ENCODE peak calls at places on chromosomes 4 and X, in eight cellular contexts. I is suprapubic skin, Q is IMR-90, Z is body of pancreas, N is prostate gland, U is uterus, F is esophagus muscularis mucosa, R is ovary. L is an unnamed sample.
A peak's percentile ranks its signal among the peaks of the same experiment; 100 is the strongest.

GRCh38 chr4:7347981-7348380 is 86.7 kb downstream of the PSAPL1 start:
- DNase-seq in I (no peak), Q (peak; percentile 47), Z (no peak), N (no peak), U (no peak), F (no peak), R (no peak), L (no peak)

GRCh38 chr4:148261861-148262260 is 180.4 kb downstream of the NR3C2 start:
- DNase-seq in I (no peak), Q (peak; percentile 1), Z (no peak), N (no peak), U (no peak), F (no peak), R (no peak), L (no peak)

GRCh38 chr4:139675156-139675555 is 9.5 kb downstream of the MGST2 start:
- DNase-seq in I (no peak), Q (no peak), Z (no peak), N (no peak), U (no peak), F (no peak), R (no peak), L (no peak)

GRCh38 chrX:154327026-154327820 is 31.6 kb downstream of the TKTL1 start:
- DNase-seq in I (no peak), Q (no peak), Z (no peak), N (no peak), U (no peak), F (no peak), R (no peak), L (no peak)

GRCh38 chrX:108439961-108440696 is 491 bp downstream of the COL4A5 start:
- DNase-seq in I (no peak), Q (peak; percentile 21), Z (peak; percentile 9), N (no peak), U (peak; percentile 20), F (no peak), R (peak; percentile 12), L (peak; percentile 12)

GRCh38 chr4:149409186-149410056 is 406.2 kb downstream of the IQCM start:
- DNase-seq in I (no peak), Q (peak; percentile 38), Z (no peak), N (no peak), U (no peak), F (no peak), R (no peak), L (peak; percentile 12)

GRCh38 chr4:153440475-153440874 is 25.7 kb upstream of the TMEM131L start:
- DNase-seq in I (no peak), Q (no peak), Z (no peak), N (no peak), U (no peak), F (no peak), R (no peak), L (no peak)

GRCh38 chrX:14027511-14028019 is 2.1 kb downstream of the GEMIN8 start:
- DNase-seq in I (no peak), Q (peak; percentile 86), Z (no peak), N (no peak), U (no peak), F (no peak), R (no peak), L (no peak)

GRCh38 chr4:2412885-2413716 is 5.3 kb downstream of the ZFYVE28 start:
- DNase-seq in I (no peak), Q (peak; percentile 85), Z (peak; percentile 79), N (peak; percentile 69), U (peak; percentile 78), F (peak; percentile 94), R (peak; percentile 41), L (peak; percentile 66)
- TF ChIP-seq POLR2A in I (no peak), Q (no peak), Z (no peak), N (no peak), U (no peak), F (no peak), R (no peak), L (no peak)

GRCh38 chr4:14857475-14857874 is 144.8 kb upstream of the CPEB2 start:
- DNase-seq in I (no peak), Q (no peak), Z (no peak), N (no peak), U (no peak), F (no peak), R (no peak), L (no peak)
- H3K27ac ChIP-seq in I (peak overlapping the region; percentile 64), Q (no peak overlapping the region), Z (no peak overlapping the region), N (no peak overlapping the region), U (peak overlapping the region; percentile 40), F (peak overlapping the region; percentile 77), R (no peak overlapping the region), L (no peak overlapping the region)

GRCh38 chr4:38664704-38665401 is 854 bp downstream of the KLF3 start:
- DNase-seq in I (peak; percentile 83), Q (peak; percentile 56), Z (peak; percentile 71), N (peak; percentile 73), U (peak; percentile 71), F (no peak), R (peak; percentile 81), L (peak; percentile 56)

GRCh38 chr4:38663801-38664703 is at the start of gene KLF3:
- DNase-seq in I (peak; percentile 97), Q (peak; percentile 82), Z (peak; percentile 94), N (peak; percentile 93), U (peak; percentile 93), F (peak; percentile 98), R (peak; percentile 92), L (peak; percentile 92)

GRCh38 chr4:38661371-38661770 is 2.6 kb upstream of the KLF3 start:
- DNase-seq in I (no peak), Q (no peak), Z (no peak), N (no peak), U (no peak), F (peak; percentile 60), R (no peak), L (no peak)

GRCh38 chr4:38660838-38661237 is 3.2 kb upstream of the KLF3 start:
- DNase-seq in I (no peak), Q (no peak), Z (no peak), N (no peak), U (no peak), F (no peak), R (no peak), L (no peak)

GRCh38 chr4:38663021-38663800 is 788 bp upstream of the KLF3 start:
- DNase-seq in I (peak; percentile 92), Q (no peak), Z (no peak), N (no peak), U (peak; percentile 53), F (peak; percentile 95), R (peak; percentile 64), L (peak; percentile 31)
- TF ChIP-seq CTCF in I (no peak), Q (no peak), Z (no peak), N (no peak), U (no peak), F (no peak), R (no peak), L (no peak)

DNA sequence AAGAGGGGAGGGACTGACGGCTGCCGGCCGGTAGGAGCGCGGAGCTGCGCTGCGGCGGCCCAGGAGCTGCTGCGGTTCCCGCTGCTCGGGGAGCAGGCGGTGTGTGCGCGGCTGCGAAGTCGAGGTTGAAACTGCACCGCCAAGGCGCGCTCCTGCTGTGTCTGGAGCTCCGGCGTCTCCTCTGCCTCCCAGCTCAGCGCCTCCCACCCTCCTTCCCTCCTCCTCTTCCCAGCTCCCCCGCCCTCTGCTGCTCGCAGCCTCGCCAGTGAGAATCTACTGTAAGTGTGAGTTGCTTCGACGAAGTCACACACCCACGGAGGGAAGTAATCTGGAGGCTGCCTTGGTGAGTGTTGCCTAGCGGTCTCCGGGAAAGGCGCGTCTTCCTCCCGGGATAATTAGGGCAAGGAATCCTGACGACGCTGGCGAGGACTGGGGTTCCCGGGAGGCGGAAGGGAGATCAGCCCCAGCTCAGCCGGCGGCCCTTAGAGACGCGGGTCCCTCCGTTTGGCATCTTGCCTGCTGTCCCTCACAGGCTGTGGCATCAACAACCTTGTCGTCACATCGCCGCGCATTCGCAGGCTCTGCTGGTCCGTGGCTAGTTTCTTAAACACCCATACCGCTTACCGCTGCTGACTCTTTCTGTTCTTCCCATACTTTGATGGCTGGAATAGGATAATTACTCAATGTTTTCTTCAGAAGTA is at the start of gene EPHA5:
- DNase-seq in I (peak; percentile 79), Q (peak; percentile 41), Z (peak; percentile 47), N (peak; percentile 69), U (peak; percentile 20), F (no peak), R (peak; percentile 79), L (no peak)
- TF ChIP-seq POLR2A in I (no peak), Q (no peak), Z (no peak), N (no peak), U (no peak), F (no peak), R (peak; percentile 66), L (no peak)

DNA sequence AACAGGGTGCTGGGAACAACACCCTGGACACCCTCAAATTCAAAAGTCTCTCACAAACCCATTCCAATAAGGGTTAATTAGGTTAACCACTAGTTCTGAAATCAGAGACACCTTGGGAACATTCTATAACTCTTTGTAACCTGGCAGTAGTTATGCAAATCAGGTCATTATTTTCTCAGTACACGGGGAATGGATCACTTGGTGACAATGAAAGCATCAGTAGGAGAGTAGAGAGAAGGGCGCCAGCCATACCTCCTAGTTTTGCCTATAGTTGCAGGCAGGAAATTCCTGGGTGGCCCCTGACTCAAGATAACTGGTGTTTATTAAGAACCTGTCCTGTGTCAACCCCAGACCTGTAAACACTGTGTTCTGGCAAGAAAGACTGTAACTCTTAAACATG is 2.5 kb downstream of the CCDC110 start:
- DNase-seq in I (no peak), Q (no peak), Z (no peak), N (no peak), U (no peak), F (no peak), R (no peak), L (no peak)
- H3K27ac ChIP-seq in I (no peak overlapping the region), Q (no peak overlapping the region), Z (no peak overlapping the region), N (no peak overlapping the region), U (no peak overlapping the region), F (no peak overlapping the region), R (no peak overlapping the region), L (no peak overlapping the region)